ENCODE peak calls at places on chromosome 22, in ten cellular contexts. I is cardiac muscle cell; Z is GM12891; C is right lobe of liver; K is DMS79; A is NCI-H69; S is activated CD4-positive, alpha-beta T cell treated with anti-CD3 and anti-CD28 coated beads, Interleukin-2, amount 50 U/mL, for 1 hour; N is stimulated activated CD8-positive, alpha-beta memory T cell treated with anti-CD3 and anti-CD28 coated beads, Interleukin-7, amount 100 ng/mL, for 48 hours; Y is AG04450; O is skeletal muscle cell. L is an unnamed sample.

GRCh38 chr22:44344407-44344806 is 31.7 kb upstream of the SHISAL1 start:
- DNase-seq in Z (no peak), N (no peak), Y (no peak), S (no peak), I (no peak), A (peak; percentile 30), K (peak; percentile 35), O (no peak), C (no peak), L (no peak)

GRCh38 chr22:33431300-33431699 is 373.1 kb upstream of the SYN3 start:
- DNase-seq in O (no peak), Z (no peak), K (no peak), A (no peak), C (no peak), N (no peak), S (no peak), I (no peak), Y (no peak), L (no peak)

GRCh38 chr22:31173386-31174145 is 13.6 kb downstream of the RNF185 start:
- DNase-seq in K (no peak), N (no peak), O (no peak), A (peak; percentile 37), C (no peak), Y (peak; percentile 65), Z (no peak), I (peak; percentile 64), S (no peak), L (peak; percentile 69)

GRCh38 chr22:26239561-26239960 is 70.3 kb downstream of the SEZ6L start:
- DNase-seq in C (no peak), I (no peak), A (no peak), K (no peak), Y (no peak), Z (no peak), N (no peak), O (no peak), S (no peak), L (no peak)

GRCh38 chr22:47572443-47572842 is 810.0 kb downstream of the TBC1D22A start:
- DNase-seq in Y (no peak), A (no peak), K (no peak), Z (no peak), C (no peak), N (no peak), I (no peak), S (no peak), O (no peak), L (no peak)

GRCh38 chr22:27867958-27868737 is 50.9 kb downstream of the PITPNB start:
- DNase-seq in N (no peak), Z (no peak), S (no peak), A (no peak), K (no peak), O (no peak), Y (no peak), I (no peak), C (no peak), L (no peak)

GRCh38 chr22:46450931-46451660 is 86.3 kb downstream of the CELSR1 start:
- DNase-seq in K (no peak), Z (no peak), I (no peak), N (no peak), A (peak; percentile 77), S (no peak), Y (no peak), O (no peak), C (no peak), L (no peak)

GRCh38 chr22:42277988-42278776 is 7.7 kb upstream of the TCF20 start:
- DNase-seq in I (peak; percentile 22), O (no peak), Z (no peak), S (no peak), C (no peak), Y (no peak), K (no peak), N (no peak), A (peak; percentile 69), L (no peak)

GRCh38 chr22:27370281-27370680 is 431.3 kb downstream of the MN1 start:
- DNase-seq in O (no peak), N (no peak), S (no peak), Z (no peak), A (no peak), I (peak; percentile 9), Y (no peak), C (no peak), K (no peak), L (no peak)

GRCh38 chr22:27846910-27847309 is 45.4 kb upstream of the MN1 start:
- DNase-seq in N (no peak), C (no peak), I (no peak), O (no peak), K (no peak), Y (no peak), S (no peak), A (peak; percentile 14), Z (no peak), L (no peak)

GRCh38 chr22:35154937-35155387 is 89.0 kb downstream of the ISX start:
- DNase-seq in S (peak; percentile 1), K (no peak), N (no peak), Z (peak; percentile 44), I (peak; percentile 62), A (peak; percentile 79), Y (peak; percentile 11), C (peak; percentile 62), O (no peak), L (peak; percentile 49)

GRCh38 chr22:31122532-31123291 is at the start of gene INPP5J:
- DNase-seq in I (peak; percentile 60), S (no peak), N (no peak), C (no peak), Z (no peak), O (no peak), Y (no peak), A (peak; percentile 97), K (peak; percentile 44), L (peak; percentile 45)

GRCh38 chr22:36486619-36487384 is 5.4 kb upstream of the TXN2 start:
- DNase-seq in Z (no peak), K (no peak), C (no peak), N (peak; percentile 52), Y (no peak), S (peak; percentile 67), A (peak; percentile 55), O (no peak), I (peak; percentile 67), L (peak; percentile 57)

GRCh38 chr22:48981671-48982070 is 846.0 kb downstream of the BRD1 start:
- DNase-seq in K (no peak), Z (no peak), C (no peak), A (no peak), S (no peak), Y (no peak), O (no peak), I (no peak), N (no peak), L (no peak)

GRCh38 chr22:46373838-46374662 is 38.5 kb downstream of the TRMU start:
- DNase-seq in A (no peak), I (no peak), N (peak; percentile 12), Z (peak; percentile 60), S (no peak), K (peak; percentile 69), O (no peak), C (no peak), Y (no peak), L (no peak)

GRCh38 chr22:42389137-42389536 is 43.1 kb downstream of the NFAM1 start:
- DNase-seq in N (no peak), Y (no peak), C (no peak), I (no peak), A (peak; percentile 86), O (no peak), S (no peak), Z (no peak), K (peak; percentile 56), L (no peak)

GRCh38 chr22:26632422-26633155 is 10.8 kb downstream of the CRYBA4 start:
- DNase-seq in I (peak; percentile 47), K (no peak), N (no peak), Z (no peak), S (no peak), Y (no peak), C (no peak), O (no peak), A (no peak), L (no peak)

GRCh38 chr22:48520888-48521600 is 1306.6 kb downstream of the BRD1 start:
- DNase-seq in C (no peak), O (no peak), S (no peak), Y (no peak), A (no peak), I (no peak), K (no peak), N (no peak), Z (no peak), L (no peak)

GRCh38 chr22:49420651-49421050 is 407.0 kb downstream of the BRD1 start:
- DNase-seq in C (no peak), N (no peak), Y (no peak), O (no peak), I (no peak), K (no peak), A (no peak), Z (no peak), S (no peak), L (no peak)

GRCh38 chr22:36873614-36874308 is 13.0 kb downstream of the NCF4 start:
- DNase-seq in I (peak; percentile 90), N (peak; percentile 57), Y (no peak), A (peak; percentile 19), K (no peak), S (no peak), O (peak; percentile 17), Z (peak; percentile 51), C (peak; percentile 69), L (peak; percentile 33)

GRCh38 chr22:30205281-30206115 is 41.1 kb downstream of the LIF start:
- DNase-seq in C (no peak), K (no peak), I (peak; percentile 96), N (no peak), O (peak; percentile 99), S (no peak), Y (peak; percentile 98), Z (no peak), A (no peak), L (peak; percentile 97)

GRCh38 chr22:33598821-33599220 is 321.5 kb downstream of the LARGE1 start:
- DNase-seq in C (no peak), N (no peak), S (no peak), Y (no peak), K (no peak), O (no peak), Z (no peak), A (no peak), I (no peak), L (no peak)

GRCh38 chr22:46934746-46935491 is 172.5 kb downstream of the TBC1D22A start:
- DNase-seq in O (peak; percentile 85), N (peak; percentile 51), K (no peak), A (peak; percentile 9), Y (peak; percentile 81), Z (no peak), C (no peak), I (peak; percentile 89), S (no peak), L (peak; percentile 95)

GRCh38 chr22:35648066-35649025 is at the start of gene APOL6:
- DNase-seq in N (peak; percentile 62), I (peak; percentile 86), A (peak; percentile 35), Y (no peak), S (peak; percentile 41), K (peak; percentile 32), O (peak; percentile 54), C (peak; percentile 75), Z (peak; percentile 43), L (peak; percentile 56)

GRCh38 chr22:26550498-26551033 is 38.3 kb upstream of the TFIP11 start:
- DNase-seq in O (peak; percentile 83), N (no peak), I (peak; percentile 83), C (peak; percentile 94), Z (no peak), A (peak; percentile 23), S (no peak), Y (peak; percentile 76), K (no peak), L (peak; percentile 87)

GRCh38 chr22:17890892-17891291 is 116.6 kb upstream of the BID start:
- DNase-seq in I (no peak), N (no peak), Z (no peak), O (no peak), S (no peak), K (no peak), C (no peak), Y (no peak), A (peak; percentile 35), L (no peak)

GRCh38 chr22:42644422-42645340 is 4.3 kb upstream of the ATP5MGL start:
- DNase-seq in Z (no peak), C (no peak), Y (no peak), S (no peak), N (no peak), K (no peak), O (no peak), A (no peak), I (peak; percentile 67), L (no peak)

GRCh38 chr22:50720861-50721844 is 16.9 kb upstream of the ACR start:
- DNase-seq in I (no peak), Z (no peak), O (no peak), Y (no peak), C (no peak), N (no peak), A (no peak), S (no peak), K (no peak), L (no peak)